ENCODE peak calls at places on chromosomes 16 and 17, in eight cellular contexts. B is CD4-positive, alpha-beta memory T cell; O is thyroid gland; F is neural progenitor cell; M is cardiac muscle cell; G is effector memory CD4-positive, alpha-beta T cell; H is body of pancreas; Y is OCI-LY7. J is an unnamed sample.

GRCh38 chr16:4682616-4683254 is 10.6 kb upstream of the NUDT16L1 start:
- DNase-seq in B (peak; percentile 31), O (peak; percentile 61), F (peak; percentile 78), M (peak; percentile 42), G (no peak), H (peak; percentile 22), Y (no peak), J (no peak)

GRCh38 chr17:75695141-75695829 is 26.0 kb upstream of the ITGB4 start:
- DNase-seq in B (no peak), O (no peak), F (no peak), M (no peak), G (no peak), H (no peak), Y (no peak), J (no peak)

GRCh38 chr17:74639704-74640142 is 16.2 kb upstream of the CD300E start:
- DNase-seq in B (no peak), O (no peak), F (no peak), M (no peak), G (no peak), H (no peak), Y (peak; percentile 61), J (no peak)

GRCh38 chr16:26334218-26335111 is 642.7 kb downstream of the HS3ST4 start:
- DNase-seq in B (no peak), O (no peak), F (peak; percentile 18), M (no peak), G (no peak), H (no peak), Y (no peak), J (no peak)

GRCh38 chr17:15453782-15454181 is 13.6 kb downstream of the CDRT4 start:
- DNase-seq in B (no peak), O (no peak), F (no peak), M (no peak), G (no peak), H (no peak), Y (no peak), J (no peak)

GRCh38 chr16:77169650-77170236 is 21.2 kb upstream of the MON1B start:
- DNase-seq in B (peak; percentile 15), O (peak; percentile 39), F (peak; percentile 78), M (peak; percentile 76), G (peak; percentile 20), H (peak; percentile 55), Y (peak; percentile 65), J (no peak)

GRCh38 chr17:909642-910323 is 69.8 kb downstream of the NXN start:
- DNase-seq in B (no peak), O (no peak), F (no peak), M (no peak), G (no peak), H (no peak), Y (no peak), J (no peak)

GRCh38 chr17:66115246-66115645 is 76.7 kb downstream of the CEP112 start:
- DNase-seq in B (no peak), O (no peak), F (no peak), M (no peak), G (no peak), H (no peak), Y (no peak), J (no peak)

GRCh38 chr17:80847506-80848230 is 144.0 kb upstream of the CHMP6 start:
- DNase-seq in B (peak; percentile 49), O (no peak), F (no peak), M (no peak), G (peak; percentile 15), H (peak; percentile 5), Y (no peak), J (peak; percentile 54)

GRCh38 chr17:67575325-67575724 is 142.4 kb upstream of the NOL11 start:
- DNase-seq in B (no peak), O (no peak), F (no peak), M (no peak), G (no peak), H (peak; percentile 28), Y (no peak), J (no peak)

GRCh38 chr16:68636064-68636551 is 9.0 kb upstream of the CDH3 start:
- DNase-seq in B (no peak), O (no peak), F (no peak), M (no peak), G (no peak), H (no peak), Y (no peak), J (no peak)

GRCh38 chr17:7384489-7385081 is 3.7 kb downstream of the TNK1 start:
- DNase-seq in B (no peak), O (no peak), F (no peak), M (no peak), G (no peak), H (no peak), Y (peak; percentile 14), J (no peak)

GRCh38 chr17:7912927-7913524 is 3.1 kb downstream of the RNF227 start:
- DNase-seq in B (peak; percentile 68), O (peak; percentile 34), F (peak; percentile 81), M (peak; percentile 76), G (peak; percentile 31), H (no peak), Y (peak; percentile 89), J (peak; percentile 41)

GRCh38 chr16:75096730-75097129 is 19.9 kb downstream of the LDHD start:
- DNase-seq in B (no peak), O (peak; percentile 93), F (peak; percentile 47), M (no peak), G (no peak), H (peak; percentile 62), Y (no peak), J (no peak)

GRCh38 chr16:86389566-86390328 is 120.6 kb upstream of the FOXF1 start:
- DNase-seq in B (no peak), O (no peak), F (no peak), M (no peak), G (no peak), H (no peak), Y (no peak), J (no peak)

GRCh38 chr17:7477392-7478275 is 1.8 kb downstream of the ZBTB4 start:
- DNase-seq in B (no peak), O (peak; percentile 77), F (peak; percentile 71), M (peak; percentile 84), G (no peak), H (peak; percentile 50), Y (no peak), J (peak; percentile 54)

GRCh38 chr17:72927146-72927545 is 165.3 kb downstream of the SLC39A11 start:
- DNase-seq in B (no peak), O (peak; percentile 28), F (no peak), M (no peak), G (no peak), H (no peak), Y (no peak), J (no peak)

GRCh38 chr17:5396612-5397011 is 22.9 kb downstream of the NUP88 start:
- DNase-seq in B (no peak), O (no peak), F (no peak), M (no peak), G (no peak), H (no peak), Y (no peak), J (no peak)

GRCh38 chr17:44308865-44309264 is 464 bp downstream of the RUNDC3A start:
- DNase-seq in B (no peak), O (peak; percentile 17), F (no peak), M (no peak), G (no peak), H (no peak), Y (no peak), J (no peak)
- H3K4me3 ChIP-seq in B (no peak overlapping the region), O (no peak overlapping the region), F (peak overlapping the region; percentile 50), M (no peak overlapping the region), G (peak overlapping the region; percentile 22), H (no peak overlapping the region), Y (peak overlapping the region; percentile 58), J (peak overlapping the region; percentile 41)

GRCh38 chr17:69175812-69176517 is 34.3 kb upstream of the ABCA6 start:
- DNase-seq in B (no peak), O (no peak), F (no peak), M (no peak), G (no peak), H (no peak), Y (no peak), J (no peak)
- H3K27ac ChIP-seq in B (no peak overlapping the region), O (no peak overlapping the region), F (no peak overlapping the region), M (no peak overlapping the region), G (no peak overlapping the region), H (no peak overlapping the region), Y (no peak overlapping the region), J (no peak overlapping the region)

GRCh38 chr17:55420067-55420775 is 1.4 kb downstream of the MMD start:
- DNase-seq in B (peak; percentile 33), O (no peak), F (no peak), M (no peak), G (no peak), H (no peak), Y (peak; percentile 81), J (peak; percentile 16)
- H3K36me3 ChIP-seq in B (no peaks in the 10 kb centered on the region), O (no peaks in the 10 kb centered on the region), F (peaks cover 4% of the 10 kb centered on the region), M (no peaks in the 10 kb centered on the region), G (no peaks in the 10 kb centered on the region), H (no peaks in the 10 kb centered on the region), Y (peaks cover 46% of the 10 kb centered on the region), J (no peaks in the 10 kb centered on the region)

GRCh38 chr17:17700251-17700969 is 19.2 kb downstream of the RAI1 start:
- DNase-seq in B (no peak), O (peak; percentile 50), F (peak; percentile 84), M (peak; percentile 50), G (no peak), H (no peak), Y (no peak), J (no peak)
- H3K4me3 ChIP-seq in B (no peak overlapping the region), O (no peak overlapping the region), F (peak overlapping the region; percentile 47), M (peak overlapping the region; percentile 25), G (no peak overlapping the region), H (no peak overlapping the region), Y (peak overlapping the region; percentile 5), J (no peak overlapping the region)

DNA sequence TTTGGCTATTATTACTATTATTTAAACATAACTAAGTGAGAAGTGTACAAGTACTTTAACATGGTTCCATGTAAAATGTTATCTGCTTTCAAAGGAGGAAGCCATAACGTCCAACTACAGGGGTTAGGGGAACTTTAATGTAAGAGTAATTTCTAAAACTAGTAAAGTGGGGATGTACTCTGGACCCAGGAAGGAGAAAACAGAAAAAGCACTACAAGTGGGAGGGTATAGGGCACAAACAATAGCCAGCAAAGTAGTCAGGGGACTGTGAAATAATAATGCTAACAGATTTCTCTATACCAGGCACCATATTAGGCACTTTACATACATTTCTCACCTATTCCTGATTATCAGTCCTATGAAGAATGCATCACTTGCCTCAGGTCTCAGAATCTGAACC is 19.6 kb downstream of the USP31 start:
- DNase-seq in B (no peak), O (no peak), F (no peak), M (no peak), G (no peak), H (no peak), Y (no peak), J (no peak)
- H3K27ac ChIP-seq in B (no peak overlapping the region), O (no peak overlapping the region), F (no peak overlapping the region), M (no peak overlapping the region), G (no peak overlapping the region), H (no peak overlapping the region), Y (no peak overlapping the region), J (no peak overlapping the region)

J was measured in CD8-positive, alpha-beta T cell.